ENCODE peak calls at places on chromosomes 6 and 20, in nine cellular contexts. R is hepatocyte, A is OCI-LY7, N is GM23248, V is neural progenitor cell, P is HCT116, F is SK-N-SH, U is PC-3, B is GM23338. L is an unnamed sample.

GRCh38 chr6:9437836-9438235 is 977.0 kb downstream of the TFAP2A start:
- DNase-seq in F (no peak), R (no peak), A (no peak), U (peak), N (peak), V (no peak), P (no peak), B (no peak), L (no peak)

GRCh38 chr20:19737025-19737424 is 21.0 kb upstream of the RIN2 start:
- DNase-seq in A (no peak), V (no peak), F (no peak), U (peak), P (no peak), B (no peak), N (peak), R (peak), L (no peak)

GRCh38 chr6:170205534-170206316 is 85.2 kb downstream of the DLL1 start:
- DNase-seq in A (no peak), B (no peak), U (no peak), F (no peak), V (no peak), R (no peak), N (no peak), P (no peak), L (no peak)

GRCh38 chr6:155313602-155314091 is 637 bp downstream of the TFB1M start:
- DNase-seq in R (peak), F (no peak), P (no peak), V (no peak), N (peak), A (peak), B (no peak), U (peak), L (peak)

GRCh38 chr20:46963758-46964181 is 69.1 kb downstream of the EYA2 start:
- DNase-seq in N (no peak), F (no peak), B (no peak), P (no peak), V (no peak), R (no peak), U (peak), A (peak), L (no peak)

GRCh38 chr6:130766239-130767144 is 60.7 kb upstream of the SMLR1 start:
- DNase-seq in P (no peak), U (no peak), N (no peak), F (no peak), R (no peak), A (no peak), V (no peak), B (no peak), L (no peak)

GRCh38 chr6:1724124-1724523 is 114.4 kb downstream of the FOXC1 start:
- DNase-seq in F (no peak), P (no peak), U (peak), R (no peak), N (no peak), V (no peak), A (no peak), B (peak), L (no peak)

GRCh38 chr20:10115021-10115420 is 80.2 kb downstream of the ANKEF1 start:
- DNase-seq in R (no peak), U (peak), V (no peak), B (no peak), N (peak), F (no peak), P (no peak), A (no peak), L (no peak)

GRCh38 chr6:94251878-94252277 is 832.5 kb upstream of the EPHA7 start:
- DNase-seq in B (no peak), A (no peak), N (no peak), F (no peak), U (no peak), R (no peak), P (no peak), V (peak), L (no peak)

GRCh38 chr6:98831057-98832031 is 3.0 kb upstream of the POU3F2 start:
- DNase-seq in U (no peak), B (peak), P (no peak), V (peak), A (no peak), R (no peak), N (no peak), F (peak), L (no peak)

GRCh38 chr20:62365814-62366369 is 1.2 kb downstream of the LAMA5 start:
- DNase-seq in V (peak), A (peak), R (peak), N (no peak), B (peak), P (no peak), F (no peak), U (peak), L (no peak)

GRCh38 chr6:125962900-125963497 is 6.4 kb downstream of the HINT3 start:
- DNase-seq in A (no peak), U (no peak), N (no peak), V (no peak), B (no peak), R (no peak), F (no peak), P (no peak), L (no peak)

GRCh38 chr6:16063580-16063979 is 65.3 kb upstream of the MYLIP start:
- DNase-seq in N (no peak), R (no peak), U (no peak), F (no peak), V (no peak), P (no peak), A (no peak), B (no peak), L (no peak)

GRCh38 chr6:16069222-16069621 is 59.7 kb upstream of the MYLIP start:
- DNase-seq in N (no peak), B (peak), A (no peak), R (no peak), V (no peak), U (no peak), F (no peak), P (no peak), L (no peak)

GRCh38 chr6:16061833-16062232 is 67.1 kb upstream of the MYLIP start:
- DNase-seq in P (no peak), A (no peak), V (no peak), N (peak), R (no peak), F (no peak), B (no peak), U (no peak), L (no peak)

GRCh38 chr6:16067568-16067967 is 61.3 kb upstream of the MYLIP start:
- DNase-seq in B (no peak), R (no peak), U (no peak), F (no peak), V (no peak), A (no peak), P (no peak), N (no peak), L (no peak)

DNA sequence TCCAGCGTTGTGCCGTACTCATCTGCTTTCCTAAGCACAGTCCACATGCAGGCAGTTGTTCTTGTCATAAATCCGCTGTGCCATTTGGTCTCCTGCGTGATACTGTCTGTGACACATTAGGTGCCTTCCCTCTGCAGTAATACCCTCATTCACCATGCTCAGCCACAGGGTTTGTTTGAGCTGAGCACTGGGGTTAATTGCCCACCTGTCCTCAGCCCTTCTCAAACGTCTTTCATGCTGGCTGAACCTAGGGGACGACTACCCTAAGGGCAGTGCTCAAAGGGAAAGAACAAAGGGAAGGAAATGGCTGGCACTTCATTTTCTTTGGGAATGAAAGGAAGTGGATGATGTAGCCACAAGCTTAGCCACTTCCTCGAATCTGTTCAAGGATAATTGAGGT is 64.2 kb upstream of the MYLIP start:
- DNase-seq in A (no peak), U (no peak), B (peak), F (no peak), R (no peak), N (no peak), P (no peak), V (peak), L (no peak)
- H3K4me2 ChIP-seq in A (no peak), U (no peak), B (peak), F (no peak), R (no peak), N (no peak), P (no peak), V (peak), L (no peak)

GRCh38 chr6:45946887-45947286 is 68.8 kb downstream of the CLIC5 start:
- DNase-seq in A (no peak), B (no peak), U (no peak), N (peak), V (no peak), R (no peak), P (no peak), F (no peak), L (no peak)
- TF ChIP-seq EZH2phosphoT487 in A (no peak), B (no peak), U (no peak), N (no peak), V (no peak), R (no peak), P (no peak), F (no peak), L (no peak)

GRCh38 chr20:59750209-59750840 is 146.0 kb downstream of the PHACTR3 start:
- DNase-seq in U (no peak), R (no peak), V (no peak), P (no peak), F (no peak), B (no peak), N (no peak), A (no peak), L (no peak)
- H3K4me2 ChIP-seq in U (no peak), R (no peak), V (no peak), P (no peak), F (no peak), B (no peak), N (peak), A (no peak), L (no peak)

GRCh38 chr6:6686748-6687601 is 98.5 kb downstream of the LY86 start:
- DNase-seq in V (peak), F (peak), N (peak), A (peak), B (peak), P (peak), R (peak), U (peak), L (peak)
- TF ChIP-seq EZH2phosphoT487 in V (no peak), F (no peak), N (no peak), A (no peak), B (no peak), P (no peak), R (no peak), U (no peak), L (no peak)

GRCh38 chr6:165701564-165702354 is 38.7 kb upstream of the PDE10A start:
- DNase-seq in R (no peak), V (no peak), U (no peak), A (no peak), B (no peak), P (no peak), N (no peak), F (no peak), L (no peak)

GRCh38 chr6:165707067-165707853 is 44.2 kb upstream of the PDE10A start:
- DNase-seq in B (no peak), N (no peak), R (no peak), F (no peak), P (no peak), U (no peak), A (no peak), V (no peak), L (no peak)

GRCh38 chr6:165705941-165706340 is 42.9 kb upstream of the PDE10A start:
- DNase-seq in R (no peak), A (no peak), U (no peak), F (no peak), V (no peak), N (no peak), B (no peak), P (no peak), L (no peak)

GRCh38 chr6:165702669-165703068 is 39.6 kb upstream of the PDE10A start:
- DNase-seq in F (no peak), R (no peak), V (no peak), A (no peak), B (no peak), P (no peak), N (no peak), U (no peak), L (no peak)

GRCh38 chr6:165704001-165704748 is 41.1 kb upstream of the PDE10A start:
- DNase-seq in R (no peak), B (no peak), F (no peak), N (no peak), P (no peak), A (no peak), V (peak), U (no peak), L (peak)
- H3K4me2 ChIP-seq in R (no peak), B (no peak), F (no peak), N (no peak), P (no peak), A (no peak), V (peak), U (no peak), L (no peak)

GRCh38 chr6:78810146-78810545 is 57.2 kb upstream of the IRAK1BP1 start:
- DNase-seq in F (peak), A (no peak), R (peak), U (peak), B (peak), V (peak), N (peak), P (peak), L (peak)
- TF ChIP-seq EZH2phosphoT487 in F (no peak), A (no peak), R (no peak), U (no peak), B (no peak), V (no peak), N (no peak), P (no peak), L (no peak)